ENCODE peak calls at places on chromosomes 4 and X, in seven cellular contexts. N is H9, M is adrenal gland, B is HFFc6, I is body of pancreas, P is Peyer's patch, E is cardiac muscle cell. C is an unnamed sample.

GRCh38 chrX:33415454-33415853 is 204.1 kb upstream of the DMD start:
- DNase-seq in N (no peak), B (no peak), M (no peak), I (no peak), E (no peak), P (no peak), C (no peak)

GRCh38 chrX:147763131-147763530 is 148.6 kb upstream of the FMR1 start:
- DNase-seq in P (no peak), E (no peak), B (no peak), N (no peak), M (no peak), I (no peak), C (no peak)

GRCh38 chr4:35461931-35462659 is 782.2 kb downstream of the ARAP2 start:
- DNase-seq in I (no peak), M (no peak), P (no peak), B (no peak), E (no peak), N (peak; percentile 50), C (no peak)

GRCh38 chr4:151468715-151469696 is 60.0 kb downstream of the FHIP1A start:
- DNase-seq in M (no peak), P (no peak), E (no peak), N (no peak), I (no peak), B (no peak), C (no peak)

GRCh38 chr4:114417214-114417613 is 181.4 kb upstream of the UGT8 start:
- DNase-seq in I (no peak), M (no peak), E (no peak), B (no peak), N (no peak), P (no peak), C (no peak)

GRCh38 chr4:168630445-168631187 is 133.8 kb downstream of the PALLD start:
- DNase-seq in M (no peak), P (no peak), E (no peak), N (no peak), B (peak; percentile 59), I (no peak), C (peak; percentile 22)

GRCh38 chrX:31858915-31859314 is 787.1 kb upstream of the FTHL17 start:
- DNase-seq in B (no peak), M (no peak), P (no peak), I (no peak), E (no peak), N (no peak), C (no peak)

GRCh38 chrX:115324194-115324593 is 34.7 kb downstream of the LUZP4 start:
- DNase-seq in E (no peak), P (no peak), M (peak; percentile 34), B (no peak), I (no peak), N (no peak), C (no peak)

GRCh38 chrX:18401848-18402213 is 23.6 kb upstream of the CDKL5 start:
- DNase-seq in B (no peak), N (no peak), I (no peak), P (no peak), E (no peak), M (no peak), C (no peak)

GRCh38 chrX:16573781-16574180 is 76.2 kb upstream of the S100G start:
- DNase-seq in P (no peak), M (no peak), E (no peak), B (peak; percentile 41), I (no peak), N (no peak), C (no peak)

GRCh38 chrX:118901991-118902390 is 72.4 kb upstream of the LONRF3 start:
- DNase-seq in I (no peak), B (no peak), M (no peak), E (no peak), P (no peak), N (no peak), C (no peak)

GRCh38 chr4:85953651-85954018 is 406.2 kb downstream of the MAPK10 start:
- DNase-seq in I (no peak), N (no peak), M (no peak), E (no peak), B (peak; percentile 59), P (no peak), C (no peak)

GRCh38 chrX:148268646-148269045 is 231.8 kb upstream of the AFF2 start:
- DNase-seq in P (no peak), M (no peak), N (no peak), B (no peak), I (no peak), E (no peak), C (no peak)

GRCh38 chr4:53541577-53542206 is 49.6 kb downstream of the LNX1 start:
- DNase-seq in E (no peak), I (no peak), N (no peak), P (no peak), B (peak; percentile 89), M (peak; percentile 26), C (no peak)

GRCh38 chrX:82732861-82733260 is 775.2 kb upstream of the POU3F4 start:
- DNase-seq in N (no peak), M (no peak), I (no peak), B (no peak), P (no peak), E (no peak), C (no peak)

GRCh38 chr4:23782778-23783455 is 106.9 kb downstream of the PPARGC1A start:
- DNase-seq in P (peak; percentile 44), I (no peak), N (no peak), E (no peak), B (no peak), M (no peak), C (no peak)

GRCh38 chr4:108774809-108775530 is 12.1 kb upstream of the ETNPPL start:
- DNase-seq in M (peak; percentile 55), E (no peak), I (peak; percentile 84), P (no peak), N (no peak), B (no peak), C (no peak)

GRCh38 chr4:38132843-38133662 is 172.9 kb downstream of the PTTG2 start:
- DNase-seq in M (no peak), P (peak; percentile 76), B (no peak), N (no peak), I (peak; percentile 90), E (no peak), C (no peak)

GRCh38 chr4:92091335-92091734 is 212.4 kb upstream of the GRID2 start:
- DNase-seq in M (no peak), N (peak; percentile 61), B (no peak), P (no peak), E (no peak), I (no peak), C (no peak)

GRCh38 chr4:43132010-43132582 is 239.6 kb downstream of the GRXCR1 start:
- DNase-seq in N (peak; percentile 55), E (peak; percentile 84), M (peak; percentile 53), P (peak; percentile 54), I (peak; percentile 62), B (peak; percentile 28), C (peak; percentile 51)

GRCh38 chrX:9874483-9874882 is 88.3 kb downstream of the SHROOM2 start:
- DNase-seq in M (no peak), N (no peak), I (no peak), P (no peak), B (no peak), E (no peak), C (no peak)

GRCh38 chrX:107715331-107716044 is 60.1 kb downstream of the TSC22D3 start:
- DNase-seq in E (no peak), I (no peak), B (peak; percentile 12), N (no peak), M (peak; percentile 28), P (peak; percentile 53), C (no peak)

GRCh38 chrX:117607571-117607970 is 509.0 kb downstream of the KLHL13 start:
- DNase-seq in N (no peak), P (no peak), B (no peak), M (no peak), E (no peak), I (no peak), C (no peak)

GRCh38 chr4:22315643-22316042 is 200.2 kb downstream of the ADGRA3 start:
- DNase-seq in N (no peak), E (no peak), B (no peak), M (no peak), P (no peak), I (no peak), C (no peak)

GRCh38 chr4:121421594-121421993 is 40.8 kb upstream of the QRFPR start:
- DNase-seq in P (no peak), B (no peak), N (no peak), M (no peak), E (no peak), I (no peak), C (no peak)

GRCh38 chrX:148310402-148311200 is 189.8 kb upstream of the AFF2 start:
- DNase-seq in N (no peak), M (no peak), I (no peak), B (no peak), E (no peak), P (peak; percentile 54), C (peak; percentile 1)

GRCh38 chr4:184514121-184514988 is 40.0 kb upstream of the IRF2 start:
- DNase-seq in E (no peak), B (peak; percentile 79), M (peak; percentile 53), I (peak; percentile 66), P (peak; percentile 73), N (no peak), C (peak; percentile 86)

GRCh38 chr4:185914583-185915199 is 102.7 kb upstream of the SORBS2 start:
- DNase-seq in M (no peak), B (no peak), P (no peak), N (no peak), I (no peak), E (no peak), C (no peak)
- TF ChIP-seq CTCF in M (no peak), B (no peak), P (no peak), N (no peak), I (no peak), E (no peak), C (no peak)

GRCh38 chr4:7021930-7022658 is 21.1 kb upstream of the TADA2B start:
- DNase-seq in P (no peak), I (no peak), B (peak; percentile 96), N (no peak), E (no peak), M (peak; percentile 49), C (no peak)
- TF ChIP-seq CTCF in P (no peak), I (no peak), B (no peak), N (no peak), E (no peak), M (no peak), C (no peak)

DNA sequence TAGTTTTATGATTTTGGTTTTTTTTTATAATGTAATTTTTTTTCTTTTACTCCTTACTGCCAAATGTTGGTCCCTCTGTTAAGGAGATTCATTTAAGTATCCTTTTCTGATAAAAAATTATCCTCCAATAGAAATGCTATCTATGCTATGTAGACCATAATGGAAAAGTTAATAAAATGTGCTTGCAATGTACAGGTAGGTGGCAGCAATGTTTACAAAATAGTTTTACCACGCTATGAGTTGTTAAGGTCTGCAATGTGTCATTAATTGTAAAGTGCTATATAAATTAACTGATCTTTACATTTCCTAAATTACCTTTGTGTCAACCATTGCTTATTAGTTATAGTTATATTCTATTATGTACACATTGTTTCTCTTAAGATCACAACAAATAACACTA is 3.8 kb upstream of the CENPC start:
- DNase-seq in P (no peak), I (no peak), M (no peak), E (no peak), B (no peak), N (no peak), C (peak; percentile 19)
- TF ChIP-seq CTCF in P (peak; percentile 52), I (peak; percentile 50), M (peak; percentile 5), E (peak; percentile 48), B (peak; percentile 58), N (peak; percentile 36), C (peak; percentile 31)

DNA sequence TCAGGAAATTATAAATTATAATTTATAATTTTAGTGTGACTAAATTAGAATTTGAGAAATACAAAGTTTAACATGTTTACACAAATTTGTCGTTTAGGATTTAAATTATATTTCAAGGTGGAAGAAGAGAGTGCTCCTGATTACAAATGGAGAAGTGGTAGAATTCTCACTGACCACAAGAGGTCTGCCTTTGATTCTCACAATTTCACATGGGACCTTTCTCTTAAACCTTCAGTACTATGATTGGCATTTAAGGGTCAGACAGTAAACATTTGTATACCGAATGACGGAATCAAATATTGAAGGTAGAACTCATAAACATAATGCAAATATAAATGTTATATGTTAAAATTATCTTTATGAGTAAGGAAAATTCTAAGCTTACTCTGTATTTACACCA is 171.7 kb downstream of the SLIT2 start:
- DNase-seq in E (no peak), I (no peak), B (no peak), P (no peak), N (no peak), M (no peak), C (no peak)
- TF ChIP-seq CTCF in E (no peak), I (no peak), B (no peak), P (no peak), N (no peak), M (no peak), C (no peak)

C was measured in GM20000.